ENCODE peak calls at places on chromosomes 11 and 22, in eight cellular contexts. One of them, this sample, is unnamed.
A peak's percentile ranks its signal among the peaks of the same experiment; 100 is the strongest.

GRCh38 chr22:30943368-30943767 is 25.2 kb downstream of the MORC2 start:
- DNase-seq in neuronal stem cell: no peak
- DNase-seq in psoas muscle: no peak
- DNase-seq in spleen: no peak
- DNase-seq in HCT116: no peak
- DNase-seq in body of pancreas: no peak
- DNase-seq in left ventricle myocardium inferior: no peak
- DNase-seq in hepatocyte: no peak
- DNase-seq in this sample: no peak

GRCh38 chr11:114551060-114551459 is 8.6 kb downstream of the NXPE1 start:
- DNase-seq in neuronal stem cell: no peak
- DNase-seq in psoas muscle: no peak
- DNase-seq in spleen: no peak
- DNase-seq in HCT116: no peak
- DNase-seq in body of pancreas: no peak
- DNase-seq in left ventricle myocardium inferior: no peak
- DNase-seq in hepatocyte: no peak
- DNase-seq in this sample: no peak

GRCh38 chr22:48442663-48443062 is 1385.0 kb downstream of the BRD1 start:
- DNase-seq in neuronal stem cell: no peak
- DNase-seq in psoas muscle: no peak
- DNase-seq in spleen: peak; percentile 37
- DNase-seq in HCT116: no peak
- DNase-seq in body of pancreas: no peak
- DNase-seq in left ventricle myocardium inferior: no peak
- DNase-seq in hepatocyte: no peak
- DNase-seq in this sample: no peak

GRCh38 chr11:11972148-11972547 is 36.3 kb downstream of the DKK3 start:
- DNase-seq in neuronal stem cell: no peak
- DNase-seq in psoas muscle: no peak
- DNase-seq in spleen: no peak
- DNase-seq in HCT116: no peak
- DNase-seq in body of pancreas: no peak
- DNase-seq in left ventricle myocardium inferior: peak; percentile 12
- DNase-seq in hepatocyte: no peak
- DNase-seq in this sample: peak; percentile 91

GRCh38 chr11:3041699-3042098 is 15.5 kb downstream of the CARS1 start:
- DNase-seq in neuronal stem cell: no peak
- DNase-seq in psoas muscle: peak; percentile 79
- DNase-seq in spleen: peak; percentile 42
- DNase-seq in HCT116: no peak
- DNase-seq in body of pancreas: peak; percentile 19
- DNase-seq in left ventricle myocardium inferior: peak; percentile 69
- DNase-seq in hepatocyte: no peak
- DNase-seq in this sample: no peak

GRCh38 chr11:96430668-96431067 is 40.9 kb downstream of the JRKL start:
- DNase-seq in neuronal stem cell: no peak
- DNase-seq in psoas muscle: no peak
- DNase-seq in spleen: no peak
- DNase-seq in HCT116: no peak
- DNase-seq in body of pancreas: no peak
- DNase-seq in left ventricle myocardium inferior: no peak
- DNase-seq in hepatocyte: no peak
- DNase-seq in this sample: no peak

GRCh38 chr11:30889116-30889765 is 303.1 kb upstream of the MPPED2 start:
- DNase-seq in neuronal stem cell: no peak
- DNase-seq in psoas muscle: no peak
- DNase-seq in spleen: no peak
- DNase-seq in HCT116: no peak
- DNase-seq in body of pancreas: no peak
- DNase-seq in left ventricle myocardium inferior: no peak
- DNase-seq in hepatocyte: no peak
- DNase-seq in this sample: no peak

GRCh38 chr11:88569342-88569741 is 231.8 kb upstream of the CTSC start:
- DNase-seq in neuronal stem cell: no peak
- DNase-seq in psoas muscle: no peak
- DNase-seq in spleen: no peak
- DNase-seq in HCT116: no peak
- DNase-seq in body of pancreas: no peak
- DNase-seq in left ventricle myocardium inferior: no peak
- DNase-seq in hepatocyte: no peak
- DNase-seq in this sample: no peak

GRCh38 chr22:20436309-20437252 is 1.0 kb downstream of the SCARF2 start:
- DNase-seq in neuronal stem cell: peak; percentile 50
- DNase-seq in psoas muscle: no peak
- DNase-seq in spleen: peak; percentile 80
- DNase-seq in HCT116: no peak
- DNase-seq in body of pancreas: no peak
- DNase-seq in left ventricle myocardium inferior: no peak
- DNase-seq in hepatocyte: peak; percentile 74
- DNase-seq in this sample: no peak

GRCh38 chr11:118530683-118531596 is at the start of gene TMEM25:
- DNase-seq in neuronal stem cell: peak; percentile 62
- DNase-seq in psoas muscle: peak; percentile 73
- DNase-seq in spleen: peak; percentile 92
- DNase-seq in HCT116: no peak
- DNase-seq in body of pancreas: peak; percentile 82
- DNase-seq in left ventricle myocardium inferior: peak; percentile 63
- DNase-seq in hepatocyte: peak; percentile 86
- DNase-seq in this sample: no peak

GRCh38 chr11:133228406-133229330 is 303.6 kb downstream of the OPCML start:
- DNase-seq in neuronal stem cell: peak; percentile 56
- DNase-seq in psoas muscle: peak; percentile 14
- DNase-seq in spleen: no peak
- DNase-seq in HCT116: no peak
- DNase-seq in body of pancreas: peak; percentile 18
- DNase-seq in left ventricle myocardium inferior: no peak
- DNase-seq in hepatocyte: no peak
- DNase-seq in this sample: no peak

GRCh38 chr11:69264486-69264885 is 29.5 kb upstream of the MYEOV start:
- DNase-seq in neuronal stem cell: no peak
- DNase-seq in psoas muscle: no peak
- DNase-seq in spleen: peak; percentile 57
- DNase-seq in HCT116: no peak
- DNase-seq in body of pancreas: no peak
- DNase-seq in left ventricle myocardium inferior: no peak
- DNase-seq in hepatocyte: no peak
- DNase-seq in this sample: no peak

GRCh38 chr11:44566952-44567875 is 1.8 kb downstream of the CD82 start:
- DNase-seq in neuronal stem cell: no peak
- DNase-seq in psoas muscle: no peak
- DNase-seq in spleen: no peak
- DNase-seq in HCT116: no peak
- DNase-seq in body of pancreas: no peak
- DNase-seq in left ventricle myocardium inferior: no peak
- DNase-seq in hepatocyte: no peak
- DNase-seq in this sample: no peak

GRCh38 chr22:25966448-25966913 is 202.8 kb upstream of the SEZ6L start:
- DNase-seq in neuronal stem cell: no peak
- DNase-seq in psoas muscle: no peak
- DNase-seq in spleen: no peak
- DNase-seq in HCT116: no peak
- DNase-seq in body of pancreas: no peak
- DNase-seq in left ventricle myocardium inferior: no peak
- DNase-seq in hepatocyte: no peak
- DNase-seq in this sample: no peak

GRCh38 chr11:12717851-12718291 is 43.6 kb downstream of the TEAD1 start:
- DNase-seq in neuronal stem cell: no peak
- DNase-seq in psoas muscle: no peak
- DNase-seq in spleen: no peak
- DNase-seq in HCT116: no peak
- DNase-seq in body of pancreas: no peak
- DNase-seq in left ventricle myocardium inferior: no peak
- DNase-seq in hepatocyte: no peak
- DNase-seq in this sample: no peak

DNA sequence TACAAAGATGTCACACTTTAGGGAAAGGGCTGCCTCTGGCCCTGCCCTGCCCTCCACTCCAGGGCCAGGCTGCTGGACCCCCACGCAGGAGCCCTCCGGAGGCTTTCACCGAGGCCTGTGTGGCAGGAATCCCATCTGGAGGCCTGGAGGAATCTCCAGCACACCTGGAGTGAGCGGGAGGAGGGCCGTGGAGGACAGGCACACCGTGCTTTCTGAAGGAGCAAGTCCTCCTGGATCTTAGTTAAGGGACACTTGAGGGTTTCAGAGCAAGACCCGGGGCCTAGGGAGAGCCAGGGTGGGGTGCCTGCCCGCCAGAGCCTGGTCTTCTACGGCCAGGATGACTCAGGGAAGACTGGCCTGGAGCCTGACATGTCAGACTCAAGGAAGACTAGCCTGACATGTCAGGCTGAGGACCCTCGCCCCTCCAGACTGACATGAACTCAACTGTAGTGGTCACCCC is 2.1 kb upstream of the PIM3 start:
- DNase-seq in neuronal stem cell: no peak
- DNase-seq in psoas muscle: peak; percentile 13
- DNase-seq in spleen: peak; percentile 76
- DNase-seq in HCT116: no peak
- DNase-seq in body of pancreas: no peak
- DNase-seq in left ventricle myocardium inferior: peak; percentile 10
- DNase-seq in hepatocyte: no peak
- DNase-seq in this sample: no peak
- H3K27ac ChIP-seq in neuronal stem cell: no peak overlapping the region
- H3K27ac ChIP-seq in psoas muscle: peak overlapping the region; percentile 97
- H3K27ac ChIP-seq in spleen: no peak overlapping the region
- H3K27ac ChIP-seq in HCT116: peak overlapping the region; percentile 95
- H3K27ac ChIP-seq in body of pancreas: peak overlapping the region; percentile 96
- H3K27ac ChIP-seq in left ventricle myocardium inferior: no peak overlapping the region
- H3K27ac ChIP-seq in hepatocyte: peak overlapping the region; percentile 94
- H3K27ac ChIP-seq in this sample: no peak overlapping the region

GRCh38 chr11:126840975-126841374 is 159.6 kb downstream of the KIRREL3 start:
- DNase-seq in neuronal stem cell: no peak
- DNase-seq in psoas muscle: no peak
- DNase-seq in spleen: no peak
- DNase-seq in HCT116: no peak
- DNase-seq in body of pancreas: no peak
- DNase-seq in left ventricle myocardium inferior: no peak
- DNase-seq in hepatocyte: no peak
- DNase-seq in this sample: no peak

GRCh38 chr11:126842038-126842437 is 158.5 kb downstream of the KIRREL3 start:
- DNase-seq in neuronal stem cell: no peak
- DNase-seq in psoas muscle: no peak
- DNase-seq in spleen: no peak
- DNase-seq in HCT116: no peak
- DNase-seq in body of pancreas: no peak
- DNase-seq in left ventricle myocardium inferior: no peak
- DNase-seq in hepatocyte: no peak
- DNase-seq in this sample: no peak

GRCh38 chr11:126840201-126840886 is 160.2 kb downstream of the KIRREL3 start:
- DNase-seq in neuronal stem cell: no peak
- DNase-seq in psoas muscle: no peak
- DNase-seq in spleen: no peak
- DNase-seq in HCT116: no peak
- DNase-seq in body of pancreas: no peak
- DNase-seq in left ventricle myocardium inferior: no peak
- DNase-seq in hepatocyte: no peak
- DNase-seq in this sample: no peak

GRCh38 chr11:126839496-126839895 is 161.1 kb downstream of the KIRREL3 start:
- DNase-seq in neuronal stem cell: no peak
- DNase-seq in psoas muscle: no peak
- DNase-seq in spleen: no peak
- DNase-seq in HCT116: no peak
- DNase-seq in body of pancreas: no peak
- DNase-seq in left ventricle myocardium inferior: no peak
- DNase-seq in hepatocyte: no peak
- DNase-seq in this sample: no peak

DNA sequence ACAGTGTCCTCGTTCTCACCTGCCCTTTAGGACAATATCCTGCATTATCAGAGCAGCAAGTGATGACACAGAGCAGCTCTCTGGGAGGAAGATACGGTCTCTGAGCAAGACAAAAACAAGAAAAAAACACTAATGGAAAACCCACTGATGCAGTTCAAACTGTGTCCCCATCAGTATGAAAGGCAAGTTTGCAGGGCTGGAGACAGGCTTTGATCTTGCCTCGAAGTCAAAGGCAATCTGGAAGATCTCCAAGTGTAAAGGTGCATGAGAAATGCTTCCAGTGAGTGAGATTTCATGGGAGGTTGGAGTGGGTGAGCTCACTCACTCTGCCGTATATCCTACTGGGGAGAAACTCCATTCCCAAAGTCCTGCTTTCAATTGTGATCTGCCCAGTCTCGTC is 157.5 kb downstream of the KIRREL3 start:
- DNase-seq in neuronal stem cell: no peak
- DNase-seq in psoas muscle: no peak
- DNase-seq in spleen: no peak
- DNase-seq in HCT116: no peak
- DNase-seq in body of pancreas: no peak
- DNase-seq in left ventricle myocardium inferior: no peak
- DNase-seq in hepatocyte: no peak
- DNase-seq in this sample: no peak
- H3K4me1 ChIP-seq in neuronal stem cell: peaks cover 2% of the 10 kb centered on the region
- H3K4me1 ChIP-seq in psoas muscle: no peaks in the 10 kb centered on the region
- H3K4me1 ChIP-seq in spleen: peaks cover 4% of the 10 kb centered on the region
- H3K4me1 ChIP-seq in HCT116: no peaks in the 10 kb centered on the region
- H3K4me1 ChIP-seq in body of pancreas: no peaks in the 10 kb centered on the region
- H3K4me1 ChIP-seq in left ventricle myocardium inferior: no peaks in the 10 kb centered on the region
- H3K4me1 ChIP-seq in hepatocyte: no peaks in the 10 kb centered on the region
- H3K4me1 ChIP-seq in this sample: no peaks in the 10 kb centered on the region

GRCh38 chr11:6962673-6963072 is 36.4 kb downstream of the ZNF215 start:
- DNase-seq in neuronal stem cell: no peak
- DNase-seq in psoas muscle: no peak
- DNase-seq in spleen: no peak
- DNase-seq in HCT116: no peak
- DNase-seq in body of pancreas: no peak
- DNase-seq in left ventricle myocardium inferior: no peak
- DNase-seq in hepatocyte: no peak
- DNase-seq in this sample: no peak
- H3K27ac ChIP-seq in neuronal stem cell: no peak overlapping the region
- H3K27ac ChIP-seq in psoas muscle: no peak overlapping the region
- H3K27ac ChIP-seq in spleen: no peak overlapping the region
- H3K27ac ChIP-seq in HCT116: no peak overlapping the region
- H3K27ac ChIP-seq in body of pancreas: no peak overlapping the region
- H3K27ac ChIP-seq in left ventricle myocardium inferior: no peak overlapping the region
- H3K27ac ChIP-seq in hepatocyte: no peak overlapping the region
- H3K27ac ChIP-seq in this sample: no peak overlapping the region

GRCh38 chr11:65502274-65502851 is 3.5 kb downstream of the MALAT1 start:
- DNase-seq in neuronal stem cell: no peak
- DNase-seq in psoas muscle: no peak
- DNase-seq in spleen: no peak
- DNase-seq in HCT116: no peak
- DNase-seq in body of pancreas: no peak
- DNase-seq in left ventricle myocardium inferior: no peak
- DNase-seq in hepatocyte: no peak
- DNase-seq in this sample: no peak
- H3K4me1 ChIP-seq in neuronal stem cell: peaks cover 2% of the 10 kb centered on the region
- H3K4me1 ChIP-seq in psoas muscle: peaks cover 24% of the 10 kb centered on the region
- H3K4me1 ChIP-seq in spleen: peaks cover 38% of the 10 kb centered on the region
- H3K4me1 ChIP-seq in HCT116: peaks cover 43% of the 10 kb centered on the region
- H3K4me1 ChIP-seq in body of pancreas: peaks cover 31% of the 10 kb centered on the region
- H3K4me1 ChIP-seq in left ventricle myocardium inferior: peaks cover 74% of the 10 kb centered on the region
- H3K4me1 ChIP-seq in hepatocyte: no peaks in the 10 kb centered on the region
- H3K4me1 ChIP-seq in this sample: peaks cover 33% of the 10 kb centered on the region

GRCh38 chr11:46338988-46339666 is 8.1 kb upstream of the DGKZ start:
- DNase-seq in neuronal stem cell: no peak
- DNase-seq in psoas muscle: peak; percentile 33
- DNase-seq in spleen: no peak
- DNase-seq in HCT116: no peak
- DNase-seq in body of pancreas: peak; percentile 49
- DNase-seq in left ventricle myocardium inferior: peak; percentile 61
- DNase-seq in hepatocyte: peak; percentile 51
- DNase-seq in this sample: no peak
- H3K27ac ChIP-seq in neuronal stem cell: peak overlapping the region; percentile 42
- H3K27ac ChIP-seq in psoas muscle: peak overlapping the region; percentile 62
- H3K27ac ChIP-seq in spleen: no peak overlapping the region
- H3K27ac ChIP-seq in HCT116: no peak overlapping the region
- H3K27ac ChIP-seq in body of pancreas: peak overlapping the region; percentile 31
- H3K27ac ChIP-seq in left ventricle myocardium inferior: peak overlapping the region; percentile 96
- H3K27ac ChIP-seq in hepatocyte: peak overlapping the region; percentile 68
- H3K27ac ChIP-seq in this sample: peak overlapping the region; percentile 71

GRCh38 chr22:46736705-46737104 is 1.3 kb downstream of the CERK start:
- DNase-seq in neuronal stem cell: no peak
- DNase-seq in psoas muscle: no peak
- DNase-seq in spleen: no peak
- DNase-seq in HCT116: no peak
- DNase-seq in body of pancreas: no peak
- DNase-seq in left ventricle myocardium inferior: no peak
- DNase-seq in hepatocyte: no peak
- DNase-seq in this sample: no peak
- H3K4me1 ChIP-seq in neuronal stem cell: peaks cover 28% of the 10 kb centered on the region
- H3K4me1 ChIP-seq in psoas muscle: peaks cover 72% of the 10 kb centered on the region
- H3K4me1 ChIP-seq in spleen: peaks cover 67% of the 10 kb centered on the region
- H3K4me1 ChIP-seq in HCT116: peaks cover 25% of the 10 kb centered on the region
- H3K4me1 ChIP-seq in body of pancreas: peaks cover 65% of the 10 kb centered on the region
- H3K4me1 ChIP-seq in left ventricle myocardium inferior: peaks cover 96% of the 10 kb centered on the region
- H3K4me1 ChIP-seq in hepatocyte: peaks cover 65% of the 10 kb centered on the region
- H3K4me1 ChIP-seq in this sample: peaks cover 68% of the 10 kb centered on the region

This sample was measured in vagina.